ENCODE peak calls at places on chromosomes 1 and 21, in four cellular contexts. C is mesendoderm, F is IMR-90, Y is H1. T is an unnamed sample.

GRCh38 chr21:25558123-25558522 is 49.2 kb downstream of the MRPL39 start:
- DNase-seq in Y (no peak), C (no peak), F (no peak), T (no peak)

GRCh38 chr1:9655127-9655723 is 3.7 kb downstream of the PIK3CD start:
- DNase-seq in C (no peak), F (no peak), Y (no peak), T (no peak)

GRCh38 chr21:19031956-19032355 is 628.4 kb upstream of the TMPRSS15 start:
- DNase-seq in F (no peak), C (no peak), Y (no peak), T (no peak)

GRCh38 chr1:32684167-32684811 is 18.3 kb downstream of the SYNC start:
- DNase-seq in Y (no peak), F (peak; percentile 74), C (no peak), T (no peak)

GRCh38 chr21:16423921-16424320 is 694.1 kb downstream of the USP25 start:
- DNase-seq in F (no peak), C (no peak), Y (no peak), T (no peak)

GRCh38 chr1:31798433-31799195 is 17.2 kb downstream of the SPOCD1 start:
- DNase-seq in F (peak; percentile 90), C (no peak), Y (no peak), T (no peak)

GRCh38 chr1:69475021-69475420 is 92.7 kb upstream of the LRRC7 start:
- DNase-seq in Y (no peak), F (no peak), C (peak; percentile 60), T (no peak)

GRCh38 chr1:107405241-107405640 is 264.4 kb downstream of the NTNG1 start:
- DNase-seq in C (no peak), F (peak; percentile 7), Y (no peak), T (no peak)

GRCh38 chr1:175757381-175758015 is 14.1 kb upstream of the TNR start:
- DNase-seq in F (no peak), C (peak; percentile 69), Y (peak; percentile 81), T (peak; percentile 85)

GRCh38 chr1:4684849-4685248 is 30.4 kb downstream of the AJAP1 start:
- DNase-seq in C (peak; percentile 40), Y (no peak), F (no peak), T (peak; percentile 36)

GRCh38 chr1:53195211-53195909 is 1.3 kb upstream of the CPT2 start:
- DNase-seq in Y (no peak), F (no peak), C (no peak), T (no peak)

GRCh38 chr1:159908255-159908905 is 8.4 kb upstream of the CFAP45 start:
- DNase-seq in Y (no peak), C (no peak), F (no peak), T (no peak)

GRCh38 chr1:206049919-206050600 is 2.9 kb upstream of the RHEX start:
- DNase-seq in C (no peak), F (no peak), Y (no peak), T (no peak)

GRCh38 chr1:79069828-79070227 is 63.3 kb upstream of the ADGRL4 start:
- DNase-seq in C (no peak), Y (no peak), F (no peak), T (no peak)

GRCh38 chr1:78126506-78126905 is 80.7 kb downstream of the GIPC2 start:
- DNase-seq in C (no peak), Y (no peak), F (no peak), T (no peak)

GRCh38 chr1:160078392-160079195 is 2.7 kb upstream of the KCNJ9 start:
- DNase-seq in F (no peak), Y (peak; percentile 90), C (peak; percentile 70), T (peak; percentile 75)

GRCh38 chr1:110220324-110220723 is 10.2 kb downstream of the KCNC4 start:
- DNase-seq in Y (no peak), C (no peak), F (no peak), T (no peak)
- H3K56ac ChIP-seq in Y (no peak overlapping the region), C (no peak overlapping the region), F (no peak overlapping the region), T (no peak overlapping the region)

GRCh38 chr1:1752190-1752589 is 26.1 kb downstream of the NADK start:
- DNase-seq in C (no peak), Y (no peak), F (no peak), T (no peak)

GRCh38 chr1:1755426-1755825 is 22.8 kb downstream of the NADK start:
- DNase-seq in F (no peak), C (no peak), Y (no peak), T (no peak)

GRCh38 chr1:1752671-1753606 is 25.3 kb downstream of the NADK start:
- DNase-seq in Y (no peak), C (peak; percentile 4), F (no peak), T (no peak)

GRCh38 chr1:1754051-1754815 is 24.0 kb downstream of the NADK start:
- DNase-seq in C (no peak), Y (no peak), F (no peak), T (no peak)

GRCh38 chr1:1753607-1754005 is 24.7 kb downstream of the NADK start:
- DNase-seq in Y (no peak), C (no peak), F (no peak), T (no peak)
- H3K23ac ChIP-seq in Y (no peak overlapping the region), C (no peak overlapping the region), F (no peak overlapping the region), T (no peak overlapping the region)

GRCh38 chr1:36157973-36158826 is 2.2 kb downstream of the MAP7D1 start:
- DNase-seq in Y (no peak), F (no peak), C (no peak), T (no peak)

GRCh38 chr1:36156329-36157114 is 562 bp downstream of the MAP7D1 start:
- DNase-seq in C (peak; percentile 95), F (peak; percentile 47), Y (peak; percentile 86), T (peak; percentile 90)

GRCh38 chr1:36155560-36156328 is at the start of gene MAP7D1:
- DNase-seq in F (peak; percentile 80), C (peak; percentile 82), Y (peak; percentile 93), T (peak; percentile 82)

GRCh38 chr1:36154765-36155559 is 998 bp upstream of the MAP7D1 start:
- DNase-seq in C (no peak), F (no peak), Y (no peak), T (peak; percentile 51)

GRCh38 chr1:36157115-36157903 is 1.3 kb downstream of the MAP7D1 start:
- DNase-seq in Y (no peak), F (no peak), C (peak; percentile 66), T (no peak)
- H2BK120ac ChIP-seq in Y (no peak overlapping the region), F (peak overlapping the region; percentile 46), C (no peak overlapping the region), T (no peak overlapping the region)

GRCh38 chr1:116557323-116557878 is 13.4 kb downstream of the CD58 start:
- DNase-seq in C (no peak), F (no peak), Y (no peak), T (no peak)

GRCh38 chr1:116561563-116561962 is 9.3 kb downstream of the CD58 start:
- DNase-seq in C (no peak), Y (no peak), F (no peak), T (no peak)

GRCh38 chr1:116560704-116561490 is 9.9 kb downstream of the CD58 start:
- DNase-seq in C (no peak), Y (no peak), F (no peak), T (no peak)

GRCh38 chr1:116558140-116558549 is 12.7 kb downstream of the CD58 start:
- DNase-seq in F (no peak), Y (no peak), C (no peak), T (no peak)

GRCh38 chr1:116559304-116559761 is 11.5 kb downstream of the CD58 start:
- DNase-seq in C (no peak), Y (no peak), F (no peak), T (no peak)
- H3K56ac ChIP-seq in C (no peak overlapping the region), Y (no peak overlapping the region), F (no peak overlapping the region), T (no peak overlapping the region)